ENCODE peak calls at places on chromosomes 12 and 14, in eight cellular contexts. M is left ventricle myocardium inferior; H is cardiac muscle cell; U is endodermal cell; E is GM23248; J is naive thymus-derived CD4-positive, alpha-beta T cell; X is PC-9; Z is esophagus squamous epithelium. Q is an unnamed sample. For H3K4me1, the result is how much of the 10 kb centered on the place peaks cover.

GRCh38 chr12:103886398-103886797 is 43.8 kb upstream of the HSP90B1 start:
- DNase-seq in M (no peak), H (no peak), U (no peak), E (no peak), J (no peak), X (no peak), Z (no peak), Q (no peak)

GRCh38 chr12:50581226-50582184 is 76.7 kb downstream of the DIP2B start:
- DNase-seq in M (no peak), H (peak), U (no peak), E (peak), J (no peak), X (peak), Z (no peak), Q (no peak)

GRCh38 chr12:27319394-27319793 is 13.2 kb upstream of the BMAL2 start:
- DNase-seq in M (no peak), H (peak), U (no peak), E (peak), J (no peak), X (no peak), Z (no peak), Q (no peak)

GRCh38 chr14:42909659-42910058 is 1303.0 kb downstream of the LRFN5 start:
- DNase-seq in M (no peak), H (no peak), U (no peak), E (no peak), J (no peak), X (no peak), Z (no peak), Q (no peak)

GRCh38 chr12:74337951-74338350 is 199.7 kb upstream of the ATXN7L3B start:
- DNase-seq in M (no peak), H (peak), U (no peak), E (peak), J (no peak), X (peak), Z (no peak), Q (no peak)

GRCh38 chr14:51682411-51682810 is 30.7 kb downstream of the FRMD6 start:
- DNase-seq in M (no peak), H (peak), U (no peak), E (peak), J (no peak), X (no peak), Z (no peak), Q (no peak)

GRCh38 chr12:6961278-6961694 is 9.2 kb downstream of the PHB2 start:
- DNase-seq in M (peak), H (peak), U (peak), E (peak), J (peak), X (peak), Z (no peak), Q (peak)

GRCh38 chr12:100279612-100280244 is 12.8 kb downstream of the SCYL2 start:
- DNase-seq in M (no peak), H (no peak), U (no peak), E (peak), J (no peak), X (no peak), Z (no peak), Q (no peak)

GRCh38 chr12:51910691-51911090 is 3.4 kb downstream of the ACVRL1 start:
- DNase-seq in M (no peak), H (no peak), U (no peak), E (no peak), J (no peak), X (no peak), Z (no peak), Q (no peak)
- H3K4me1 ChIP-seq in M (half or more), H (under half), U (under half), E (under half), J (under half), X (under half), Z (under half), Q (under half)

GRCh38 chr12:107843351-107844311 is 69.1 kb downstream of the ASCL4 start:
- DNase-seq in M (no peak), H (peak), U (peak), E (peak), J (no peak), X (no peak), Z (no peak), Q (no peak)
- H3K4me3 ChIP-seq in M (peak), H (peak), U (peak), E (peak), J (no peak), X (no peak), Z (peak), Q (no peak)

GRCh38 chr14:61381589-61381988 is 60.2 kb downstream of the PRKCH start:
- DNase-seq in M (no peak), H (no peak), U (no peak), E (no peak), J (no peak), X (peak), Z (no peak), Q (no peak)

GRCh38 chr14:61380984-61381383 is 59.6 kb downstream of the PRKCH start:
- DNase-seq in M (no peak), H (no peak), U (no peak), E (no peak), J (peak), X (peak), Z (no peak), Q (no peak)

GRCh38 chr14:61382842-61383241 is 61.5 kb downstream of the PRKCH start:
- DNase-seq in M (no peak), H (no peak), U (no peak), E (no peak), J (no peak), X (no peak), Z (no peak), Q (no peak)

GRCh38 chr14:61376314-61376713 is 54.9 kb downstream of the PRKCH start:
- DNase-seq in M (no peak), H (no peak), U (no peak), E (no peak), J (no peak), X (no peak), Z (no peak), Q (no peak)

GRCh38 chr14:61379639-61380184 is 58.3 kb downstream of the PRKCH start:
- DNase-seq in M (no peak), H (no peak), U (no peak), E (no peak), J (no peak), X (no peak), Z (no peak), Q (no peak)
- H3K4me1 ChIP-seq in M (under half), H (under half), U (under half), E (under half), J (half or more), X (under half), Z (under half), Q (half or more)

DNA sequence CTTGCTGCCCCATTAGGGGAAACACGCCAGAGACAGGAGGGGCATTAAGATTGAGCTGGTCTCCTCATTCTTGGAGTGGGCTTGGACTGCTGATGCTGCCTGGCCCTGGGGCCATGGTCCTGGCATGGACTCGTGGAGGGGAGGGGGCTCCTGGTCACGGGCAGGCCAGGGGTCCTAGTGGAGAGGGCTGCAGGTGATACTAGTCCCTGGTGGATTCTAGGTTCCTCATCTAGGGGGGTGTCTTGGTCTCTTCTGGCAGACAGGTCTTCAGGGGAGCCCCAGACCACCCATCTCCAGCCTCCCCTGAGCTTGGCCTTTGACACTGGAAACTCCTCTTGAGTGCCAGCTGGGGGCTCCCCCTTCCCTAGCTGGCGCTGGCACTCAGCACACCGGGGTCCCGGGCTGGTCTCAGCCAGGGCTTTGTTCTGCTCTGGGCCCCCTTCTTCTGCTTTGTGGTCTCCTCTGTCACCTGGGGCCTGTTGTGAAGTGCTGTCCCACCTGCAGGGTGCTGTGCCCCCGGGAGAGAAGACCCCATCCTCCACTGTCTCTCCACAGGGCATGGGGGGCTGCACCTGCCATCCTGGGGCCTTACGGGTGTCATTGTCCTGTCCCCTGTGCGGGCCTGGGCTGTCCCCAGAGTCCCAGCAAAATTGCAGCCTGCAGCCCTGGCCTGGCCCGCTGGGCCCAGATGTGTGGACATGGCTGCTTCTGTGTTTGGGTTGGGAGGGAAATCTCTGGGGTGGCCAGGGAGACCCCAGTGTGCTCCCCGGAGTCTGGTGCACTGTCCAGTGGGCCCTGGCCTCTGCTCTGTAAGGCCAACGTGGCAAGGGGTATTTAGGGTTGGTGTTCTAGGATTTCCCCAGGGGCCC is 2.3 kb downstream of the KIF26A start:
- DNase-seq in M (no peak), H (no peak), U (peak), E (no peak), J (no peak), X (no peak), Z (no peak), Q (no peak)
- H3K4me3 ChIP-seq in M (peak), H (no peak), U (peak), E (no peak), J (no peak), X (no peak), Z (peak), Q (no peak)

GRCh38 chr14:68958553-68958952 is 20.5 kb downstream of the ACTN1 start:
- DNase-seq in M (no peak), H (no peak), U (no peak), E (no peak), J (no peak), X (no peak), Z (no peak), Q (no peak)

GRCh38 chr14:68959035-68959434 is 20.1 kb downstream of the ACTN1 start:
- DNase-seq in M (no peak), H (no peak), U (no peak), E (no peak), J (no peak), X (no peak), Z (no peak), Q (no peak)

GRCh38 chr14:68956728-68957127 is 22.4 kb downstream of the ACTN1 start:
- DNase-seq in M (no peak), H (no peak), U (no peak), E (peak), J (no peak), X (no peak), Z (no peak), Q (no peak)

GRCh38 chr14:68960123-68960522 is 19.0 kb downstream of the ACTN1 start:
- DNase-seq in M (no peak), H (no peak), U (no peak), E (no peak), J (no peak), X (no peak), Z (no peak), Q (no peak)

GRCh38 chr14:68957688-68958248 is 21.3 kb downstream of the ACTN1 start:
- DNase-seq in M (no peak), H (no peak), U (no peak), E (no peak), J (no peak), X (no peak), Z (no peak), Q (no peak)
- H3K4me1 ChIP-seq in M (half or more), H (under half), U (under half), E (half or more), J (half or more), X (under half), Z (under half), Q (under half)

GRCh38 chr14:104843442-104844305 is 21.4 kb upstream of the CEP170B start:
- DNase-seq in M (no peak), H (no peak), U (peak), E (peak), J (no peak), X (no peak), Z (no peak), Q (no peak)

GRCh38 chr14:104845834-104846441 is 19.1 kb upstream of the CEP170B start:
- DNase-seq in M (no peak), H (no peak), U (no peak), E (no peak), J (no peak), X (no peak), Z (no peak), Q (no peak)

GRCh38 chr14:104843006-104843405 is 22.1 kb upstream of the CEP170B start:
- DNase-seq in M (no peak), H (no peak), U (no peak), E (no peak), J (no peak), X (no peak), Z (no peak), Q (no peak)

GRCh38 chr14:104845033-104845666 is 19.9 kb upstream of the CEP170B start:
- DNase-seq in M (no peak), H (no peak), U (no peak), E (no peak), J (no peak), X (no peak), Z (no peak), Q (no peak)

DNA sequence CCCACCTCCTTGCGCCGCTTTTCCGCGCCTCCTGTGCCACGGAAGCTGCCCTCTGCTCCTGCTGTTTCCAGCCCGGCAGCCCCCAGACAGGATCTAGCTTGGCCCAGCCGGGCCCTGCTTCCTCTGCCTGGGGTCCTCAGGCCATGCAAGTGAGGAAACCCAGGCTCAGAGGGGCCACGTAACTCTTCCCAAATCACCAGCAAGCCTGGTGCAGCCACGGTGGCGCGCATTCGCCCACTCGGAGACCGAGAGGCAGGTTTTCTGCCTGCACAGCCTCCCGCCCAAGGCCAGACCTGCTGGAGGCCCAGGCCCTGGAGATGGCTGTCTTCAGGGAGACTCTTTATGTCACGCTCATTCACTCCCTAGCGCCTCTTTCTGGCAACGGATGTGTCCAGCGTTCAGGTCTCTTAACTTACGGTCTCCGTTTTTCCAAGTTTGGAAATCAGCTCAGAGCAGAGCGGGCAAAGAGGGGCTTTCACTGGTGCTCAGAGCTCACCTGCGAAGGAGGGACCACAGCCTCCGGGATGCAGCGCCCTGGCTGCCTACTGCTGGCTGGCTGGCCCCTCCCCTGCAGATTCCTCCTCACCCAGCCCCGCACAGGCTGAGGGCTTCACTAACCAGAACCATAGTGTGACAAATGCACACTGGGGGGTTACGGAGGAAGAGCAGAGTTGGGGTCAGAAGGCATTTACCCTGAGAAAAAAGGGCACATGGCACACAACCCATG is 20.6 kb upstream of the CEP170B start:
- DNase-seq in M (no peak), H (no peak), U (peak), E (peak), J (no peak), X (no peak), Z (no peak), Q (no peak)
- H3K4me3 ChIP-seq in M (peak), H (peak), U (peak), E (peak), J (no peak), X (no peak), Z (peak), Q (no peak)

GRCh38 chr14:104798300-104799238 is 2.3 kb upstream of the ZBTB42 start:
- DNase-seq in M (no peak), H (no peak), U (no peak), E (no peak), J (no peak), X (no peak), Z (no peak), Q (no peak)
- H3K4me1 ChIP-seq in M (half or more), H (under half), U (under half), E (under half), J (under half), X (under half), Z (half or more), Q (under half)

GRCh38 chr12:65274873-65275272 is 3.6 kb upstream of the MSRB3 start:
- DNase-seq in M (no peak), H (no peak), U (no peak), E (no peak), J (no peak), X (no peak), Z (no peak), Q (no peak)
- H3K4me3 ChIP-seq in M (no peak), H (no peak), U (no peak), E (no peak), J (no peak), X (no peak), Z (no peak), Q (no peak)